ENCODE peak calls at places on chromosomes 6 and 20, in eight cellular contexts. K is tibial artery; I is ovary; G is IMR-90; L is CD8-positive, alpha-beta T cell; S is right cardiac atrium; X is neuronal stem cell; A is adipocyte. J is an unnamed sample. For H3K4me1, the result is how much of the 10 kb centered on the place peaks cover.

GRCh38 chr6:6998194-6998569 is 109.6 kb upstream of the RREB1 start:
- DNase-seq in K (no peak), I (no peak), G (no peak), L (no peak), S (no peak), X (no peak), A (no peak), J (no peak)

GRCh38 chr6:85679445-85680123 is 36.9 kb upstream of the SYNCRIP start:
- DNase-seq in K (no peak), I (no peak), G (no peak), L (no peak), S (no peak), X (no peak), A (peak), J (no peak)

GRCh38 chr6:138387577-138388368 is 10.1 kb downstream of the SMIM28 start:
- DNase-seq in K (no peak), I (no peak), G (no peak), L (no peak), S (no peak), X (no peak), A (no peak), J (no peak)

GRCh38 chr20:44967207-44967807 is 995 bp downstream of the STK4 start:
- DNase-seq in K (no peak), I (no peak), G (no peak), L (no peak), S (no peak), X (no peak), A (no peak), J (no peak)

GRCh38 chr20:61185181-61185580 is 66.9 kb upstream of the CDH4 start:
- DNase-seq in K (no peak), I (no peak), G (no peak), L (no peak), S (no peak), X (no peak), A (no peak), J (no peak)

GRCh38 chr6:165096868-165097267 is 212.5 kb downstream of the C6orf118 start:
- DNase-seq in K (no peak), I (no peak), G (no peak), L (no peak), S (no peak), X (no peak), A (no peak), J (no peak)

GRCh38 chr6:138772596-138773176 is 883 bp upstream of the CCDC28A start:
- DNase-seq in K (no peak), I (no peak), G (no peak), L (no peak), S (no peak), X (no peak), A (no peak), J (no peak)

GRCh38 chr6:113723182-113723581 is 134.0 kb upstream of the MARCKS start:
- DNase-seq in K (no peak), I (no peak), G (peak), L (no peak), S (no peak), X (no peak), A (peak), J (no peak)

GRCh38 chr20:56373942-56374341 is 15.2 kb downstream of the FAM210B start:
- DNase-seq in K (no peak), I (no peak), G (peak), L (no peak), S (no peak), X (no peak), A (peak), J (no peak)

GRCh38 chr6:117615981-117616961 is 14.0 kb upstream of the GOPC start:
- DNase-seq in K (no peak), I (no peak), G (peak), L (peak), S (no peak), X (no peak), A (no peak), J (no peak)

GRCh38 chr6:165999279-165999678 is 168.4 kb downstream of the TBXT start:
- DNase-seq in K (no peak), I (no peak), G (no peak), L (no peak), S (no peak), X (no peak), A (no peak), J (no peak)

GRCh38 chr6:112781236-112781635 is 434.1 kb downstream of the RFPL4B start:
- DNase-seq in K (no peak), I (no peak), G (peak), L (no peak), S (no peak), X (no peak), A (peak), J (no peak)

GRCh38 chr6:140758169-140758877 is 1374.4 kb upstream of the GJE1 start:
- DNase-seq in K (no peak), I (no peak), G (no peak), L (no peak), S (no peak), X (no peak), A (no peak), J (no peak)

GRCh38 chr20:38134427-38135281 is 30.4 kb downstream of the TGM2 start:
- DNase-seq in K (no peak), I (no peak), G (peak), L (no peak), S (peak), X (no peak), A (peak), J (peak)

GRCh38 chr6:361411-362132 is 30.0 kb upstream of the IRF4 start:
- DNase-seq in K (no peak), I (no peak), G (no peak), L (no peak), S (no peak), X (no peak), A (no peak), J (no peak)

GRCh38 chr6:6793388-6794250 is 205.1 kb downstream of the LY86 start:
- DNase-seq in K (no peak), I (no peak), G (no peak), L (no peak), S (no peak), X (no peak), A (no peak), J (peak)

GRCh38 chr6:84526631-84527030 is 237.8 kb downstream of the TBX18 start:
- DNase-seq in K (no peak), I (no peak), G (no peak), L (no peak), S (no peak), X (no peak), A (no peak), J (no peak)

GRCh38 chr6:10310826-10311225 is 104.0 kb downstream of the TFAP2A start:
- DNase-seq in K (no peak), I (no peak), G (no peak), L (no peak), S (no peak), X (no peak), A (no peak), J (no peak)

GRCh38 chr6:111727041-111727440 is 121.4 kb upstream of the TRAF3IP2 start:
- DNase-seq in K (no peak), I (no peak), G (peak), L (no peak), S (no peak), X (no peak), A (no peak), J (no peak)

GRCh38 chr6:30091577-30092381 is 16.2 kb upstream of the RNF39 start:
- DNase-seq in K (no peak), I (no peak), G (peak), L (no peak), S (no peak), X (no peak), A (peak), J (peak)

GRCh38 chr6:12395898-12396297 is 105.7 kb downstream of the EDN1 start:
- DNase-seq in K (no peak), I (no peak), G (no peak), L (no peak), S (no peak), X (no peak), A (peak), J (no peak)

GRCh38 chr6:167855825-167856425 is 29.2 kb downstream of the AFDN start:
- DNase-seq in K (no peak), I (no peak), G (peak), L (no peak), S (no peak), X (no peak), A (peak), J (no peak)

GRCh38 chr20:3563548-3564177 is 92.8 kb downstream of the ATRN start:
- DNase-seq in K (no peak), I (no peak), G (peak), L (no peak), S (no peak), X (peak), A (peak), J (no peak)

GRCh38 chr20:571754-572331 is 28.3 kb upstream of the CSNK2A1 start:
- DNase-seq in K (no peak), I (peak), G (no peak), L (no peak), S (peak), X (peak), A (peak), J (peak)

GRCh38 chr6:117206951-117207687 is 58.2 kb upstream of the VGLL2 start:
- DNase-seq in K (no peak), I (no peak), G (no peak), L (no peak), S (no peak), X (peak), A (no peak), J (no peak)

GRCh38 chr6:6788394-6789020 is 200.0 kb downstream of the LY86 start:
- DNase-seq in K (no peak), I (no peak), G (no peak), L (no peak), S (no peak), X (no peak), A (no peak), J (no peak)

GRCh38 chr6:158972241-158973233 is 27.5 kb downstream of the RSPH3 start:
- DNase-seq in K (no peak), I (no peak), G (peak), L (no peak), S (no peak), X (no peak), A (peak), J (no peak)

GRCh38 chr20:64188682-64189529 is 24.7 kb downstream of the MYT1 start:
- DNase-seq in K (no peak), I (no peak), G (peak), L (no peak), S (no peak), X (peak), A (peak), J (no peak)

GRCh38 chr6:138331444-138331843 is 46.3 kb upstream of the SMIM28 start:
- DNase-seq in K (no peak), I (no peak), G (no peak), L (no peak), S (no peak), X (no peak), A (no peak), J (no peak)

GRCh38 chr20:18831830-18832229 is 18.2 kb downstream of the SCP2D1 start:
- DNase-seq in K (no peak), I (no peak), G (peak), L (no peak), S (no peak), X (no peak), A (peak), J (no peak)

GRCh38 chr20:3165473-3166337 is 6.0 kb upstream of the FASTKD5 start:
- DNase-seq in K (peak), I (peak), G (peak), L (no peak), S (peak), X (no peak), A (no peak), J (peak)

GRCh38 chr6:8672882-8673281 is 237.5 kb upstream of the SLC35B3 start:
- DNase-seq in K (no peak), I (no peak), G (no peak), L (no peak), S (no peak), X (no peak), A (no peak), J (no peak)

GRCh38 chr20:49887251-49887827 is 28.0 kb downstream of the SPATA2 start:
- DNase-seq in K (no peak), I (no peak), G (peak), L (no peak), S (peak), X (no peak), A (peak), J (no peak)

GRCh38 chr6:110628330-110628729 is 151.9 kb upstream of the SLC22A16 start:
- DNase-seq in K (no peak), I (no peak), G (peak), L (no peak), S (no peak), X (no peak), A (peak), J (no peak)

GRCh38 chr20:48070961-48071645 is 285.8 kb upstream of the SULF2 start:
- DNase-seq in K (no peak), I (peak), G (no peak), L (no peak), S (peak), X (no peak), A (no peak), J (no peak)

GRCh38 chr6:125584468-125584939 is 164.9 kb upstream of the HEY2 start:
- DNase-seq in K (peak), I (no peak), G (peak), L (no peak), S (peak), X (peak), A (peak), J (no peak)

GRCh38 chr20:50575869-50576720 is 65.9 kb downstream of the PTPN1 start:
- DNase-seq in K (peak), I (peak), G (peak), L (peak), S (peak), X (peak), A (peak), J (peak)

GRCh38 chr6:90502866-90503407 is 83.9 kb downstream of the MAP3K7 start:
- DNase-seq in K (no peak), I (no peak), G (peak), L (no peak), S (no peak), X (no peak), A (no peak), J (no peak)

GRCh38 chr6:142870787-142871371 is 74.1 kb downstream of the HIVEP2 start:
- DNase-seq in K (no peak), I (no peak), G (no peak), L (no peak), S (no peak), X (no peak), A (peak), J (no peak)

DNA sequence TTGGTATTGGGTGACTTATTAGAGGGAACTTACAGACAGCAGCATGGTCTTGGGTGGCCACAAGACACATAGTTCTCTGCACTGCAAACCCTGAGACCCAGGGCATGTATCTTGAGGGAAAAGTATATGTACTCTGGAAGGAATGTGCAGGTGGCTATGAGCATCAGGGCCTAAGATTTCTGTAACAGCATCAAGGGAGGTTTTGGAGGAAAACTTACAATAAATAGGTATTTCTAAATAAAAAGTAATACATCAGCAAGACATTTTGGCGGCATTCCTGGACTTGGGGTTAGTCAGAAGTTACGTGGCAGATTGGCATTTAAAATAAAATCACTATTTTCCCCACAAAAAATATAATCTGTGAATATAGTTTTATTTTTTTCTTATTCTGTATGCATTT is 8.0 kb upstream of the STX7 start:
- DNase-seq in K (no peak), I (no peak), G (peak), L (no peak), S (no peak), X (no peak), A (peak), J (no peak)
- H3K4me1 ChIP-seq in K (under half), I (under half), G (under half), L (under half), S (under half), X (under half), A (under half), J (under half)

DNA sequence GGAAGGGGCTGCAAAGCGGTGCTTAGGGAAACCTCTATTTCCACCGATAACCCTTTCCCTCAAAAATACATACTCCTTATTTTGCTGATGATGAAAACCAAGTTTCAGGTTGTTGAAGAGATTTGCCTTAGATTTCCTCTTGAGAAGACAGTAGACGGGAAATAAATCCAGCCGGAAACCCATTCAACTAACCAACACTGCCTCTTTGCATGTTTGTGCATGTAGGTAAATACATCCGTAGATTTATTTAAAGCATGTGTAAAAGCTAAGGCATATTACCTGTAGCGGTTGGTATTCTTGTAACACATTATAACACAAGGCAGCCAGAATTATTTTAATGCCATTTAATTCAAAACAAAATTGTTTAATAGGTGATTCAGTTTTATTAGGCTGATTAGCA is 136.3 kb upstream of the SLC22A23 start:
- DNase-seq in K (no peak), I (no peak), G (no peak), L (no peak), S (no peak), X (no peak), A (no peak), J (no peak)
- H3K4me3 ChIP-seq in K (no peak), I (no peak), G (no peak), L (no peak), S (no peak), X (no peak), A (no peak), J (no peak)

DNA sequence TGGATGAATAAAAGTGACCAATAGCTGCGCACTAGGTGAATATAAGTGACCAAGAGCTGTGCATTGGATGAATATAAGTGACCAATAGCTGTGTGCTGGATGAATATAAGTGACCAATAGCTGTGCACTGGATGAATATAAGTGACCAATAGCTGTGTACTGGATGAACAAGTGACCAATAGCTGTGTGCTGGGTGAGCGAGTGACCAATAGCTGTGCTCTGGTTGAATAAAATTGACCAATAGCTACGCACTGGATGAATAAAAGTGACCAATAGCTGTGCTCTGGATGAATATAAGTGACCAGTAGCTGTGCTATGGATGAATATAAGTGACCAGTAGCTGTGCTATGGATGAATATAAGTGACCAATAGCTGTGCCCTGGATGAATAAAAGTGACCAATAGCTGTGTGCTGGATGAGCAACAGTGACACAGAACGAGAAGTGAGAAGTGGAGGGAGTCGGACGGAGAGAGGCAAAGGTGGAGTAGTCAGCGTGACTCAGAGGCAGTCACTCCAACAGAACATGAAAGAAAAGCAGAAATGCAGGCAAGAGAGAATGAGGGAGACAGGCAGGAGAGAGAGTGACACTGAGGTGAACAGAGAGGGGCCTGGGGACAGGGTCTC is 38.5 kb downstream of the RBM38 start:
- DNase-seq in K (no peak), I (no peak), G (peak), L (no peak), S (no peak), X (no peak), A (no peak), J (peak)
- H3K4me1 ChIP-seq in K (under half), I (under half), G (under half), L (half or more), S (under half), X (under half), A (under half), J (under half)

DNA sequence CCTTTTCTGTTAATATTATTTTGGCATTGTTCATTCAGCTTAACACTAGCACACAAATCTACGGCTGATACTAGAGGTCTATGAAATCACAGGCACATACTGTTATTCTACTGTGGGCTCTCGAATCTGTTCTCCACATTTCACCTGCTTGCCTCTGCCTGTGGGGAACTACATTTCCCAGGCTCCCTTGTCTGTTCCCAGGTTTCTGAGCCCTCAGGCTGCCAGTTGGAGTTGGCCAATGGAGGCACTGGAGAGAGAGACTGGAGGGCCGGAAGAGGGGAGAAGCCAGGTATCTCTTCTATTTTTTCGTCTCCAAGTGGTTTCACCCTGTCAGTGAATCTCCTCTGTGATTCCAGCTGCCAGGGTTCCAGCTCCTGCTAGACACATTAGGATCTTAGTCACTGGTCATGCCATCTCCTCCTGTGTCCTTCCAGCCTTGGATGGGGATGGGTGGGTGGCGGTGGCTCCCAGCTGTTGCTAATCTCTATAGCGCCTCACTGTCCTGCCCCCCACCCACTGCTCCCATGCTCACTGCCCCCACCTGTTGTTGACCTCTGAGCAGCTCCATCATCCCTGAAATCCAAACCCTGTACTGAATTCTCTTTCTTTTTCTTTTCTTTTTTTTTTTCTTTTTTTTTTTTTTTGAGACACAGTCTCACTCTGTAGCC is 188.2 kb downstream of the LRFN2 start:
- DNase-seq in K (no peak), I (no peak), G (no peak), L (no peak), S (no peak), X (no peak), A (no peak), J (no peak)
- H3K4me3 ChIP-seq in K (no peak), I (no peak), G (no peak), L (no peak), S (no peak), X (no peak), A (no peak), J (no peak)

GRCh38 chr6:27892596-27893058 is 19.6 kb downstream of the OR2B2 start:
- DNase-seq in K (no peak), I (no peak), G (peak), L (no peak), S (no peak), X (no peak), A (no peak), J (no peak)
- H3K4me1 ChIP-seq in K (under half), I (under half), G (under half), L (under half), S (under half), X (under half), A (under half), J (under half)

GRCh38 chr6:128919831-128920230 is 36.9 kb downstream of the LAMA2 start:
- DNase-seq in K (no peak), I (no peak), G (no peak), L (no peak), S (no peak), X (no peak), A (no peak), J (no peak)
- H3K4me3 ChIP-seq in K (no peak), I (no peak), G (no peak), L (no peak), S (no peak), X (no peak), A (no peak), J (no peak)

GRCh38 chr6:44011350-44011925 is 115.8 kb downstream of the MRPL14 start:
- DNase-seq in K (peak), I (no peak), G (no peak), L (no peak), S (no peak), X (no peak), A (no peak), J (no peak)

GRCh38 chr6:44009425-44010321 is 117.6 kb downstream of the MRPL14 start:
- DNase-seq in K (peak), I (no peak), G (peak), L (no peak), S (peak), X (no peak), A (no peak), J (no peak)

GRCh38 chr6:44012078-44012493 is 115.2 kb downstream of the MRPL14 start:
- DNase-seq in K (peak), I (no peak), G (peak), L (no peak), S (no peak), X (no peak), A (peak), J (no peak)

GRCh38 chr6:44008821-44009370 is 118.4 kb downstream of the MRPL14 start:
- DNase-seq in K (peak), I (no peak), G (no peak), L (no peak), S (no peak), X (no peak), A (no peak), J (no peak)

GRCh38 chr6:44010411-44011349 is 116.6 kb downstream of the MRPL14 start:
- DNase-seq in K (peak), I (no peak), G (peak), L (no peak), S (peak), X (no peak), A (peak), J (no peak)
- H3K4me1 ChIP-seq in K (under half), I (under half), G (under half), L (under half), S (under half), X (under half), A (under half), J (under half)